ENCODE peak calls at places on chromosome 5, in four cellular contexts. V is IMR-90, Z is HEK293T, P is HepG2. I is an unnamed sample.

GRCh38 chr5:10913846-10914245 is 152.8 kb upstream of the DAP start:
- DNase-seq in V (peak), Z (no peak), P (peak), I (peak)

GRCh38 chr5:102910240-102911226 is 155.4 kb downstream of the PAM start:
- DNase-seq in V (peak), Z (peak), P (no peak), I (peak)

GRCh38 chr5:102716017-102716416 is 39.1 kb upstream of the PAM start:
- DNase-seq in V (no peak), Z (no peak), P (no peak), I (no peak)

GRCh38 chr5:123285122-123286011 is 137.8 kb downstream of the CEP120 start:
- DNase-seq in V (peak), Z (peak), P (no peak), I (no peak)

GRCh38 chr5:96649938-96650540 is 12.1 kb upstream of the CAST start:
- DNase-seq in V (no peak), Z (no peak), P (no peak), I (no peak)

GRCh38 chr5:78824826-78825225 is 160.3 kb downstream of the ARSB start:
- DNase-seq in V (peak), Z (no peak), P (no peak), I (no peak)

GRCh38 chr5:127417534-127417933 is 99.9 kb upstream of the PRRC1 start:
- DNase-seq in V (no peak), Z (no peak), P (no peak), I (no peak)

GRCh38 chr5:138138949-138139775 is at the start of gene NME5:
- DNase-seq in V (peak), Z (peak), P (no peak), I (no peak)

GRCh38 chr5:167284491-167284890 is 1007.0 kb upstream of the WWC1 start:
- DNase-seq in V (peak), Z (no peak), P (no peak), I (no peak)

GRCh38 chr5:61768692-61769281 is 436.7 kb downstream of the ZSWIM6 start:
- DNase-seq in V (peak), Z (peak), P (peak), I (peak)

GRCh38 chr5:112036206-112036605 is 279.2 kb upstream of the NREP start:
- DNase-seq in V (peak), Z (no peak), P (no peak), I (no peak)

GRCh38 chr5:90020575-90021535 is 388.7 kb downstream of the CETN3 start:
- DNase-seq in V (peak), Z (no peak), P (peak), I (no peak)

GRCh38 chr5:34826347-34826746 is 12.6 kb upstream of the TTC23L start:
- DNase-seq in V (peak), Z (no peak), P (no peak), I (no peak)

GRCh38 chr5:173315495-173316352 is 12.5 kb downstream of the STC2 start:
- DNase-seq in V (peak), Z (peak), P (no peak), I (no peak)

GRCh38 chr5:138833726-138834480 is 41.2 kb downstream of the LRRTM2 start:
- DNase-seq in V (no peak), Z (no peak), P (no peak), I (no peak)

GRCh38 chr5:36790847-36791246 is 85.7 kb upstream of the NIPBL start:
- DNase-seq in V (peak), Z (no peak), P (no peak), I (no peak)

GRCh38 chr5:72452515-72453259 is 54.5 kb downstream of the ZNF366 start:
- DNase-seq in V (peak), Z (no peak), P (no peak), I (peak)

GRCh38 chr5:8508196-8508595 is 639.2 kb downstream of the MTRR start:
- DNase-seq in V (peak), Z (no peak), P (no peak), I (no peak)

GRCh38 chr5:39216621-39217020 is 2.7 kb downstream of the FYB1 start:
- DNase-seq in V (no peak), Z (no peak), P (no peak), I (no peak)

GRCh38 chr5:28301676-28302075 is 1263.3 kb upstream of the CDH9 start:
- DNase-seq in V (peak), Z (no peak), P (no peak), I (peak)

GRCh38 chr5:29811914-29812679 is 1381.4 kb upstream of the CDH6 start:
- DNase-seq in V (no peak), Z (no peak), P (peak), I (peak)

GRCh38 chr5:106393276-106393675 is 1277.5 kb downstream of the EFNA5 start:
- DNase-seq in V (no peak), Z (no peak), P (no peak), I (no peak)

GRCh38 chr5:100898504-100899346 is 4.4 kb downstream of the ST8SIA4 start:
- DNase-seq in V (no peak), Z (no peak), P (no peak), I (no peak)

GRCh38 chr5:122119205-122119604 is 10.1 kb upstream of the ZNF474 start:
- DNase-seq in V (no peak), Z (no peak), P (no peak), I (no peak)

GRCh38 chr5:108727154-108727638 is 20.5 kb upstream of the FER start:
- DNase-seq in V (peak), Z (no peak), P (no peak), I (no peak)

GRCh38 chr5:173638631-173639030 is 22.2 kb upstream of the BOD1 start:
- DNase-seq in V (no peak), Z (no peak), P (no peak), I (no peak)

GRCh38 chr5:37831821-37832524 is 7.9 kb downstream of the GDNF start:
- DNase-seq in V (peak), Z (no peak), P (peak), I (no peak)

GRCh38 chr5:112862085-112862484 is 998 bp downstream of the SRP19 start:
- DNase-seq in V (no peak), Z (peak), P (peak), I (no peak)

GRCh38 chr5:2751592-2752021 is at the start of gene IRX2:
- DNase-seq in V (peak), Z (no peak), P (no peak), I (peak)

GRCh38 chr5:54860321-54860720 is 125.1 kb downstream of the ESM1 start:
- DNase-seq in V (no peak), Z (no peak), P (no peak), I (no peak)

GRCh38 chr5:158875272-158875679 is 224.4 kb downstream of the EBF1 start:
- DNase-seq in V (peak), Z (no peak), P (no peak), I (no peak)
- TF ChIP-seq BHLHE40 in V (no peak), Z (no peak), P (no peak), I (no peak)

GRCh38 chr5:171992305-171992704 is 14.1 kb downstream of the FBXW11 start:
- DNase-seq in V (no peak), Z (no peak), P (no peak), I (no peak)

GRCh38 chr5:171990713-171991015 is 15.8 kb downstream of the FBXW11 start:
- DNase-seq in V (no peak), Z (no peak), P (no peak), I (no peak)

GRCh38 chr5:171989946-171990712 is 16.3 kb downstream of the FBXW11 start:
- DNase-seq in V (no peak), Z (no peak), P (no peak), I (no peak)

GRCh38 chr5:171986772-171987171 is 19.7 kb downstream of the FBXW11 start:
- DNase-seq in V (no peak), Z (no peak), P (no peak), I (no peak)

GRCh38 chr5:171989276-171989675 is 17.2 kb downstream of the FBXW11 start:
- DNase-seq in V (peak), Z (no peak), P (no peak), I (no peak)
- TF ChIP-seq BHLHE40 in V (no peak), Z (no peak), P (no peak), I (no peak)

GRCh38 chr5:57497733-57498132 is 15.1 kb upstream of the ACTBL2 start:
- DNase-seq in V (no peak), Z (no peak), P (no peak), I (no peak)
- TF ChIP-seq BHLHE40 in V (no peak), Z (no peak), P (no peak), I (no peak)

GRCh38 chr5:180303226-180304015 is 11.5 kb upstream of the MAPK9 start:
- DNase-seq in V (no peak), Z (no peak), P (peak), I (no peak)

GRCh38 chr5:180301253-180301652 is 9.4 kb upstream of the MAPK9 start:
- DNase-seq in V (no peak), Z (no peak), P (no peak), I (no peak)

GRCh38 chr5:180304016-180304292 is 12.1 kb upstream of the MAPK9 start:
- DNase-seq in V (no peak), Z (no peak), P (no peak), I (no peak)

GRCh38 chr5:180304431-180305375 is 12.8 kb upstream of the MAPK9 start:
- DNase-seq in V (no peak), Z (no peak), P (no peak), I (no peak)

GRCh38 chr5:180302256-180302655 is 10.4 kb upstream of the MAPK9 start:
- DNase-seq in V (no peak), Z (no peak), P (no peak), I (no peak)
- TF ChIP-seq BHLHE40 in V (no peak), Z (no peak), P (no peak), I (no peak)

GRCh38 chr5:136749016-136749415 is 383.7 kb upstream of the TRPC7 start:
- DNase-seq in V (peak), Z (no peak), P (no peak), I (no peak)
- TF ChIP-seq BHLHE40 in V (no peak), Z (no peak), P (no peak), I (no peak)